ENCODE peak calls at places on chromosomes 1 and 21, in five cellular contexts. X is NCI-H1694, N is fibroblast of lung, L is breast epithelium, T is GM19239. I is an unnamed sample.

GRCh38 chr1:29197590-29197924 is 15.9 kb upstream of the SRSF4 start:
- DNase-seq in X (peak; percentile 1), N (peak; percentile 44), L (no peak), T (peak; percentile 17), I (peak; percentile 56)

GRCh38 chr1:33949570-33949969 is 85.7 kb downstream of the HMGB4 start:
- DNase-seq in X (no peak), N (no peak), L (no peak), T (no peak), I (no peak)

GRCh38 chr1:947958-948357 is 11.1 kb downstream of the NOC2L start:
- DNase-seq in X (no peak), N (no peak), L (no peak), T (no peak), I (no peak)

GRCh38 chr21:35852820-35853219 is 207.5 kb downstream of the SETD4 start:
- DNase-seq in X (no peak), N (no peak), L (no peak), T (no peak), I (no peak)

GRCh38 chr1:202957733-202958543 is at the start of gene ADIPOR1:
- DNase-seq in X (peak; percentile 59), N (peak; percentile 83), L (peak; percentile 94), T (peak; percentile 99), I (peak; percentile 84)

GRCh38 chr1:225766967-225767413 is 10.6 kb upstream of the SRP9 start:
- DNase-seq in X (peak; percentile 90), N (peak; percentile 97), L (no peak), T (no peak), I (peak; percentile 93)

GRCh38 chr1:11069233-11069950 is 9.6 kb upstream of the SRM start:
- DNase-seq in X (no peak), N (no peak), L (peak; percentile 43), T (no peak), I (no peak)

GRCh38 chr1:70455291-70455690 is 44.2 kb downstream of the CTH start:
- DNase-seq in X (no peak), N (no peak), L (no peak), T (no peak), I (no peak)

I was measured in EL.